ENCODE peak calls at places on chromosomes 2 and 18, in four cellular contexts. Q, M, J and A are unnamed samples.

GRCh38 chr2:237687666-237688065 is 60.3 kb downstream of the LRRFIP1 start:
- DNase-seq in M (peak), J (no peak), Q (peak), A (peak)

GRCh38 chr2:128536925-128537620 is 218.4 kb upstream of the HS6ST1 start:
- DNase-seq in Q (peak), J (peak), M (peak), A (peak)

GRCh38 chr2:6977095-6977777 is 60.0 kb downstream of the RNF144A start:
- DNase-seq in J (no peak), Q (no peak), M (no peak), A (peak)

GRCh38 chr18:70243131-70243530 is 37.6 kb upstream of the RTTN start:
- DNase-seq in J (peak), Q (peak), M (no peak), A (peak)

GRCh38 chr18:33946322-33946721 is 278.4 kb downstream of the NOL4 start:
- DNase-seq in Q (no peak), J (no peak), M (no peak), A (no peak)

GRCh38 chr18:49621301-49621700 is 59.4 kb downstream of the LIPG start:
- DNase-seq in Q (no peak), J (no peak), M (no peak), A (no peak)

GRCh38 chr2:240611601-240612210 is 13.6 kb upstream of the GPR35 start:
- DNase-seq in M (no peak), Q (no peak), J (no peak), A (no peak)

GRCh38 chr2:85796549-85797262 is 42.9 kb downstream of the ATOH8 start:
- DNase-seq in J (no peak), M (no peak), Q (no peak), A (no peak)

GRCh38 chr2:235493775-235494715 is at the start of gene AGAP1:
- DNase-seq in Q (peak), J (peak), M (peak), A (peak)

GRCh38 chr18:54720590-54720989 is 107.7 kb upstream of the RAB27B start:
- DNase-seq in Q (no peak), J (no peak), M (no peak), A (no peak)

GRCh38 chr18:45155526-45155925 is 459.8 kb upstream of the SLC14A2 start:
- DNase-seq in Q (peak), M (no peak), J (no peak), A (peak)

GRCh38 chr18:45666520-45666919 is 51.2 kb downstream of the SLC14A2 start:
- DNase-seq in Q (no peak), J (no peak), M (no peak), A (no peak)

GRCh38 chr2:187299122-187299906 is 148.7 kb downstream of the CALCRL start:
- DNase-seq in Q (no peak), J (no peak), M (no peak), A (peak)

GRCh38 chr2:3677436-3677835 is 19.4 kb downstream of the ALLC start:
- DNase-seq in M (no peak), J (no peak), Q (no peak), A (no peak)

GRCh38 chr2:82790277-82791021 is 1668.6 kb downstream of the SUCLG1 start:
- DNase-seq in M (peak), J (no peak), Q (peak), A (no peak)

GRCh38 chr2:55885129-55885943 is 38.2 kb downstream of the EFEMP1 start:
- DNase-seq in J (peak), Q (peak), M (peak), A (peak)

GRCh38 chr2:46805401-46805951 is 110.1 kb downstream of the MCFD2 start:
- DNase-seq in J (no peak), Q (no peak), M (no peak), A (no peak)

GRCh38 chr18:31741096-31741735 is 19.5 kb downstream of the SLC25A52 start:
- DNase-seq in J (no peak), Q (peak), M (peak), A (no peak)

GRCh38 chr2:222399038-222399783 is 25.1 kb upstream of the SGPP2 start:
- DNase-seq in J (no peak), Q (no peak), M (no peak), A (no peak)

GRCh38 chr2:223238301-223238700 is 186.3 kb downstream of the KCNE4 start:
- DNase-seq in J (no peak), M (peak), Q (no peak), A (no peak)

GRCh38 chr2:108820439-108820838 is 33.9 kb downstream of the CCDC138 start:
- DNase-seq in Q (no peak), J (no peak), M (no peak), A (no peak)
- TF ChIP-seq CTCF in Q (no peak), J (no peak), M (no peak), A (no peak)

GRCh38 chr2:17517481-17518211 is 594 bp downstream of the RAD51AP2 start:
- DNase-seq in Q (no peak), J (no peak), M (no peak), A (no peak)
- H3K27ac ChIP-seq in Q (peak), J (no peak), M (no peak), A (peak)

DNA sequence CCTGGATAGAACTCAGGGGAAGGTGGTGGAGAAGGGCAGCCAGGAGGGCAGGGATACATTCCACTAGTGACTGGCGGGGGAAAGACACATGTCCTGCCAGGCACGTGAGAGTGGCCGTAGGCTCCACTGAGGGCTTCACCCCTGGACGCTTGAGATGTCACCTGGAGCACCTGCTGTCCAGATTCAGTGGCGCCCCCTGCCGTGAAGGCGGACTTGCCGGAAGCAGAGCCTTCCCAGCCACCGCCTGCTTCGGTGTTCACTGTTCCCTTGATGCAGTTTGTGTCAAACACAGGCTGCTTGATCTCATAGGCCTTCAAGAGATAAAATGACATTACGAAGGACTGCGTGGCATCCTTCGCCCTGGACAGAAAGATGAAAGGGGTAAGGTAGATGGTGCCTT is 335.3 kb downstream of the ZNF521 start:
- DNase-seq in J (no peak), M (no peak), Q (no peak), A (no peak)
- TF ChIP-seq CTCF in J (no peak), M (no peak), Q (no peak), A (no peak)

DNA sequence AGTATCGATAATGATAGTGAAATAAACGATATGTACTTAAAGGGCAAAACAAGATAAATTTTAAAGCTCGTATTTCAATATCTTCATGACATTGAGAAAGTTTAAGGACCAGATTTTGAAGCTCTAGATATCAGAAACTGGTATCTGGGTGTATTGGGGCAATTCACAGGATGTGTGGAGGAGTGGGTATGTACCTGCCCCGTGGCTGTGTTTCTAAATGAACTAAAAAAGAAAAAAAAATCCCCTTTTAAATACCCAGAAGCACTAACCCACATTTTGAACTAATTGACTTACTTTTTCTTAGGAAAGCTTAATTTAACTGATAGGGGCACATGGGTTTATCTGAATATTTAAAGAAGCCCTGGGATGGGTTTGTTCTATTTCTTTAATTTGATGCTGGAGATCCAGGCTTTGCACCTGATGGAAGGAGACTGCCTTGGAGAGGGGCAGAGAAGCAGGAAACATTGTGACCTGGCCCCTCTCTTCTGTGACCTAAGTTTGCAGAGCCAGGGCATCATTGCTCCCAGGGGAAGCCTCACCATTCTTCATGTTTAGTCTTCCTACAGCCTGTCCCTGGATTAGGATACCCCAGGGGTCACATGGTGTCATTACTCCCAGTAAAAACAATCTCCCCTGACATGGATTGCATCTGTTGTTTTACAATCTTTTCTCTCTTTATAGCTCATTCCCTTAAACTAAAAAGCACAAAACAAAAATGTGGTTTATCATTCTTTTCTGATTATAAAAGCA is 7.6 kb upstream of the KCTD1 start:
- DNase-seq in M (no peak), Q (no peak), J (no peak), A (no peak)
- H3K27ac ChIP-seq in M (no peak), Q (no peak), J (no peak), A (no peak)

DNA sequence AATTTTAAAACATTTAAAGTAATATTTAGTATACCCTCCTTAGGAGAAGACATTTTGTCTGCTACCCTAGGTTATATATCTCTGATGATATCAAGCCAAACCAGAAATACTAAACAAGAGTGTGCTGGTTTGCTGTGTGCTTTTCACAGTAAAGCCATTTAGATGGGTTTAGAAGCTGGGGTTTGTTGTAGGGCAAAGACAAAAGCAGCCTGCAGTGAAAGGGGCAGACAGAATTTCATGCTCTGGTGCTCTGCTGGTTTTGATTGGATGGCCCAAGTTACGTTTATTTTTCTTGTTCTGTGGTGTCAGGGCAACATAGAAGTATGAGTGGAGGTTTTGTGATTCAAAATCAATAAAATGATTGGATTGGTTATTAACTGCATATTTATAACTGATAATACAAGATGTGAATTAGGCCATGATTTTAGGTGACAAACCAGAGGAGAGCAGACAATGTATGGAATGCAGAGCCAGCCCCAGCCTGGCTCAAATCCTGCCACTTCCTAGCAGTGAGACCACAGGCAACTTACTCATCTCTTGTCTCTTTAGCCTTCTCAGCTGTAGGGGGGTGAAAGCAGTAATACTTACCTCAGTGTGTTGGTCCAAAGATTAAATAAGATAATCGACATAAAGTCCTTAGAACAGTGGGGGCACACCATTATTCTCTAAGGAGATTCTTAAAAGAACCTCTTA is 30.9 kb upstream of the IER3IP1 start:
- DNase-seq in Q (no peak), M (no peak), J (no peak), A (no peak)
- TF ChIP-seq CTCF in Q (no peak), M (no peak), J (no peak), A (no peak)

GRCh38 chr18:38575648-38576047 is 1010.0 kb upstream of the CELF4 start:
- DNase-seq in M (no peak), J (no peak), Q (no peak), A (no peak)
- H3K27ac ChIP-seq in M (no peak), J (no peak), Q (no peak), A (no peak)

GRCh38 chr2:174180837-174181236 is 67.5 kb downstream of the OLA1 start:
- DNase-seq in J (no peak), Q (peak), M (no peak), A (no peak)

GRCh38 chr2:174183076-174183475 is 65.3 kb downstream of the OLA1 start:
- DNase-seq in J (no peak), Q (no peak), M (no peak), A (no peak)

GRCh38 chr2:174176898-174177297 is 71.4 kb downstream of the OLA1 start:
- DNase-seq in M (peak), Q (peak), J (no peak), A (peak)

GRCh38 chr2:174181368-174181767 is 67.0 kb downstream of the OLA1 start:
- DNase-seq in Q (no peak), M (no peak), J (no peak), A (no peak)

DNA sequence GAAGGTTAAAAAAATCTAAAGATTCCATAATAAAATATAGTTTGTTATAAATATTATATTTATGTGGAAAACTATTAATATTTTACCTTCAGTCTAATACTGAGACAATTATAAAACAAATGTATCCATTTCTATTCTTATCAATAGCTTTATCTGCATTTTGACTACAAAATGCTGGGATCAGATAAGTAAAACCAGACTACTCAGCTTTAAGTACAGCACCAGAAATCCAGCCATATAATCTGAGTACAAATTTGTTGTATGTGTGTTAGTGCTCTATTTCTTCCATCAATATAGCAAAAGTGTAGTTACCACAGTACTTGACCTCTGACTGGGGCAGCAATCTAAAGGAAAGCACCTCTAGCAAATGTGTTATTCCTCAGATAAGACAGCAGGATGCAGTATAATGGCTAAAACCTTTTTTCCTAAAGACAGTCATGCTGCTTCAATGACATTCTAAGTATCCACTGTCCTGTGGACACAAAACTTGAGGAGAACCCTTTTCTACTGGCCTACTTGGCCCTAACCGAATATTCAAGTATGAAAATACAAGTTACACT is 68.1 kb downstream of the OLA1 start:
- DNase-seq in Q (peak), M (no peak), J (no peak), A (no peak)
- TF ChIP-seq CTCF in Q (peak), M (peak), J (no peak), A (no peak)